ENCODE peak calls at places on chromosomes 4 and X, in ten cellular contexts. Y is IMR-90; E is CD8-positive, alpha-beta memory T cell; O is lower lobe of right lung; R is heart right ventricle; B is small intestine; X is cardiac muscle cell; Q is CD4-positive, alpha-beta T cell; Z is upper lobe of right lung; W is colonic mucosa. J is an unnamed sample.

GRCh38 chr4:77036206-77036605 is 39.6 kb downstream of the CCNI start:
- DNase-seq in Y (peak; percentile 94), E (no peak), O (no peak), R (no peak), B (no peak), X (no peak), Q (no peak), Z (no peak), W (no peak), J (no peak)

GRCh38 chr4:76011700-76012387 is 4.5 kb upstream of the CXCL9 start:
- DNase-seq in Y (peak; percentile 91), E (no peak), O (no peak), R (peak; percentile 14), B (no peak), X (no peak), Q (no peak), Z (no peak), W (no peak), J (no peak)

GRCh38 chrX:136781180-136781797 is 557 bp upstream of the ARHGEF6 start:
- DNase-seq in Y (no peak), E (no peak), O (no peak), R (no peak), B (no peak), X (no peak), Q (no peak), Z (no peak), W (no peak), J (no peak)

GRCh38 chrX:75522565-75523411 is at the start of gene ZDHHC15:
- DNase-seq in Y (no peak), E (no peak), O (peak; percentile 67), R (peak; percentile 60), B (no peak), X (peak; percentile 72), Q (peak; percentile 31), Z (peak; percentile 83), W (peak; percentile 18), J (peak; percentile 69)

GRCh38 chr4:39446842-39447573 is 11.7 kb downstream of the RPL9 start:
- DNase-seq in Y (peak; percentile 28), E (peak; percentile 20), O (peak; percentile 81), R (peak; percentile 56), B (peak; percentile 75), X (peak; percentile 31), Q (peak; percentile 7), Z (peak; percentile 89), W (peak; percentile 78), J (no peak)

GRCh38 chr4:1810765-1811164 is 17.7 kb downstream of the FGFR3 start:
- DNase-seq in Y (no peak), E (no peak), O (no peak), R (no peak), B (no peak), X (no peak), Q (no peak), Z (no peak), W (no peak), J (no peak)

GRCh38 chrX:25523574-25523973 is 507.8 kb upstream of the ARX start:
- DNase-seq in Y (peak; percentile 36), E (no peak), O (no peak), R (no peak), B (peak; percentile 20), X (peak; percentile 47), Q (no peak), Z (no peak), W (no peak), J (peak; percentile 1)

GRCh38 chr4:88097301-88097700 is 61.1 kb downstream of the ABCG2 start:
- DNase-seq in Y (peak; percentile 66), E (no peak), O (no peak), R (no peak), B (peak; percentile 32), X (no peak), Q (no peak), Z (no peak), W (no peak), J (no peak)

GRCh38 chrX:13721819-13722527 is 12.4 kb downstream of the TRAPPC2 start:
- DNase-seq in Y (peak; percentile 86), E (no peak), O (no peak), R (no peak), B (no peak), X (no peak), Q (no peak), Z (no peak), W (no peak), J (no peak)

GRCh38 chrX:70279081-70279480 is 2.9 kb upstream of the RAB41 start:
- DNase-seq in Y (no peak), E (no peak), O (no peak), R (no peak), B (no peak), X (no peak), Q (no peak), Z (no peak), W (no peak), J (no peak)

GRCh38 chrX:21487832-21488231 is 113.6 kb downstream of the CNKSR2 start:
- DNase-seq in Y (peak; percentile 13), E (no peak), O (no peak), R (no peak), B (peak; percentile 0), X (peak; percentile 56), Q (no peak), Z (no peak), W (peak; percentile 16), J (no peak)

GRCh38 chr4:37988670-37989069 is 28.5 kb downstream of the PTTG2 start:
- DNase-seq in Y (peak; percentile 37), E (no peak), O (no peak), R (no peak), B (no peak), X (no peak), Q (no peak), Z (no peak), W (no peak), J (no peak)

GRCh38 chrX:17376381-17377046 is 1.5 kb downstream of the NHS start:
- DNase-seq in Y (no peak), E (no peak), O (no peak), R (peak; percentile 6), B (no peak), X (peak; percentile 8), Q (no peak), Z (no peak), W (peak; percentile 24), J (no peak)

GRCh38 chr4:101252721-101253120 is 94.6 kb downstream of the PPP3CA start:
- DNase-seq in Y (peak; percentile 43), E (no peak), O (no peak), R (no peak), B (no peak), X (peak; percentile 50), Q (no peak), Z (no peak), W (no peak), J (no peak)

GRCh38 chr4:2598661-2599654 is 62.5 kb downstream of the FAM193A start:
- DNase-seq in Y (peak; percentile 19), E (no peak), O (no peak), R (no peak), B (no peak), X (no peak), Q (no peak), Z (peak; percentile 64), W (no peak), J (peak; percentile 20)

GRCh38 chr4:113212613-113213012 is 163.2 kb downstream of the ANK2 start:
- DNase-seq in Y (no peak), E (no peak), O (no peak), R (no peak), B (no peak), X (no peak), Q (no peak), Z (no peak), W (no peak), J (no peak)

GRCh38 chr4:110160616-110161015 is 37.8 kb downstream of the ELOVL6 start:
- DNase-seq in Y (no peak), E (no peak), O (no peak), R (no peak), B (no peak), X (no peak), Q (no peak), Z (no peak), W (no peak), J (no peak)

GRCh38 chr4:683982-684571 is 4.9 kb downstream of the SLC49A3 start:
- DNase-seq in Y (peak; percentile 57), E (no peak), O (peak; percentile 76), R (peak; percentile 74), B (peak; percentile 72), X (peak; percentile 86), Q (no peak), Z (peak; percentile 79), W (peak; percentile 78), J (peak; percentile 22)

GRCh38 chr4:124810814-124811213 is 98.3 kb upstream of the ANKRD50 start:
- DNase-seq in Y (no peak), E (no peak), O (no peak), R (no peak), B (no peak), X (no peak), Q (no peak), Z (no peak), W (no peak), J (no peak)
- H3K27ac ChIP-seq in Y (no peak overlapping the region), E (no peak overlapping the region), O (no peak overlapping the region), R (no peak overlapping the region), B (no peak overlapping the region), X (no peak overlapping the region), Q (no peak overlapping the region), Z (no peak overlapping the region), W (no peak overlapping the region), J (no peak overlapping the region)

DNA sequence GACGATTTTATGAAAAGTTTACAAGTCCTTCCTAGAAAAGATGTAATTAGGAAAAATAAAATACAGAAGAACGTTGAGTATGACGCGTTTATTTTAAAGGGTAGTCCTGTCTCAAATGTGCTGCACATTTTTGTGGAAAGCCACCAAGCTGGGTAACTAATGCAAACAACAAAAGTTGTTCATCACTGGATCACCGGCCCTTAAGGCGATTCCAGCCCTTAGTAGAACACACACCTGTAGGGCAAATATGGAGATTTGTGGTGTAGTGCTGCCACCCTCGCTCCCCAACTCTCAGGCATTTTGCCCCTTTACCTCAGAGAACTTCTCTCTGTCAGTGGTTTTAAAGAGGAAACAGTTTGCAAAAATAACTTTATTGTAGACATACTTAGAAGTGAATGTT is 1.9 kb downstream of the TBL1X start:
- DNase-seq in Y (no peak), E (no peak), O (no peak), R (no peak), B (no peak), X (no peak), Q (no peak), Z (no peak), W (no peak), J (no peak)
- H3K27ac ChIP-seq in Y (peak overlapping the region; percentile 86), E (no peak overlapping the region), O (no peak overlapping the region), R (no peak overlapping the region), B (no peak overlapping the region), X (peak overlapping the region; percentile 83), Q (no peak overlapping the region), Z (no peak overlapping the region), W (no peak overlapping the region), J (no peak overlapping the region)

DNA sequence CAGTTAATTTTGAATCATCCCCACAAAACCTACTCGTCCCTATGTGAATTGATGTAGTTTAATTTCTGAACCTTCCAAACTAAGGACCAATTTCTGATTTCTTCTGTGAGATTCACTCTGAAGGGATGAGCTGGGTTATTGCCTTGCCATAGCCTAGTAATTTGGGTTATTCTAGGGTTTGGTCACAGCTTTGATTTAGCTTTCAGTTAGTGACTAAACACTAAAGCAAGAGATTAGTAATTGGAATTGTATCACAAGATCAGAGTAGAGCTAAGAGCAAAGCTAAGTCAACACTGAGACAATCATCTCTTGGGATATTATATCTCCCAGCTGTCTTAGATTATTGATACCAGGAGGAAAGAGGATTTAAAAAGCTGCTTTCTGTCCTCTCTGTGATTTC is 588.0 kb downstream of the CCSER1 start:
- DNase-seq in Y (no peak), E (no peak), O (no peak), R (no peak), B (no peak), X (no peak), Q (no peak), Z (no peak), W (no peak), J (no peak)
- H3K27ac ChIP-seq in Y (no peak overlapping the region), E (no peak overlapping the region), O (no peak overlapping the region), R (no peak overlapping the region), B (no peak overlapping the region), X (no peak overlapping the region), Q (no peak overlapping the region), Z (no peak overlapping the region), W (no peak overlapping the region), J (no peak overlapping the region)

GRCh38 chrX:68685722-68686683 is 38.5 kb downstream of the STARD8 start:
- DNase-seq in Y (peak; percentile 76), E (no peak), O (peak; percentile 58), R (peak; percentile 60), B (no peak), X (peak; percentile 19), Q (no peak), Z (peak; percentile 73), W (no peak), J (no peak)
- H3K27ac ChIP-seq in Y (peak overlapping the region; percentile 32), E (no peak overlapping the region), O (peak overlapping the region; percentile 78), R (peak overlapping the region; percentile 83), B (no peak overlapping the region), X (no peak overlapping the region), Q (no peak overlapping the region), Z (peak overlapping the region; percentile 83), W (no peak overlapping the region), J (no peak overlapping the region)

J was measured in caudate nucleus.